ENCODE peak calls at places on chromosomes 13 and 19, in seven cellular contexts. P is nephron progenitor cell; K is naive thymus-derived CD4-positive, alpha-beta T cell; C is AG09319; M is NCI-H1105; G is Calu3; X is stimulated activated CD4-positive, alpha-beta T cell treated with anti-CD3 and anti-CD28 coated beads, Interleukin-4, amount 100 ng/mL, for 48 hours. T is an unnamed sample.

GRCh38 chr13:34357435-34358232 is 539.7 kb downstream of the RFC3 start:
- DNase-seq in P (no peak), K (no peak), C (no peak), M (no peak), G (no peak), X (no peak), T (no peak)

GRCh38 chr19:40533508-40533907 is 43.2 kb upstream of the SHKBP1 start:
- DNase-seq in P (no peak), K (no peak), C (no peak), M (no peak), G (no peak), X (no peak), T (no peak)

GRCh38 chr13:42478531-42479156 is 95.3 kb upstream of the TNFSF11 start:
- DNase-seq in P (no peak), K (no peak), C (no peak), M (no peak), G (no peak), X (no peak), T (peak; percentile 19)

GRCh38 chr13:95564948-95565347 is 12.4 kb downstream of the CLDN10 start:
- DNase-seq in P (no peak), K (no peak), C (no peak), M (no peak), G (no peak), X (no peak), T (peak; percentile 78)

GRCh38 chr13:86554066-86554465 is 754.8 kb upstream of the SLITRK6 start:
- DNase-seq in P (no peak), K (no peak), C (no peak), M (no peak), G (no peak), X (no peak), T (no peak)

GRCh38 chr13:75470676-75471075 is 11.3 kb downstream of the TBC1D4 start:
- DNase-seq in P (no peak), K (no peak), C (no peak), M (no peak), G (no peak), X (no peak), T (no peak)

GRCh38 chr13:111513766-111514611 is 193.5 kb downstream of the TEX29 start:
- DNase-seq in P (no peak), K (no peak), C (no peak), M (no peak), G (no peak), X (no peak), T (no peak)

GRCh38 chr19:5439452-5439851 is 15.8 kb upstream of the ZNRF4 start:
- DNase-seq in P (no peak), K (no peak), C (no peak), M (no peak), G (no peak), X (no peak), T (no peak)

GRCh38 chr19:17332677-17333581 is 1.7 kb downstream of the ANO8 start:
- DNase-seq in P (peak; percentile 59), K (no peak), C (no peak), M (no peak), G (no peak), X (no peak), T (peak; percentile 100)